ENCODE peak calls at places on chromosomes 3 and 15, in four cellular contexts. S is psoas muscle, N is spleen, C is GM23338. V is an unnamed sample.

GRCh38 chr15:42595641-42596240 is 20.3 kb downstream of the STARD9 start:
- DNase-seq in S (no peak), C (no peak), N (no peak), V (no peak)

GRCh38 chr15:59388670-59389069 is 16.0 kb upstream of the MYO1E start:
- DNase-seq in N (no peak), C (no peak), S (no peak), V (no peak)

GRCh38 chr15:101494251-101494796 is 4.8 kb upstream of the PCSK6 start:
- DNase-seq in C (no peak), S (no peak), N (no peak), V (no peak)

GRCh38 chr3:19947549-19948071 is 713 bp downstream of the RAB5A start:
- DNase-seq in S (no peak), C (peak; percentile 68), N (no peak), V (peak; percentile 25)

GRCh38 chr3:31562525-31562924 is 29.8 kb downstream of the STT3B start:
- DNase-seq in C (peak; percentile 91), N (peak; percentile 70), S (no peak), V (peak; percentile 66)

GRCh38 chr3:56590814-56591213 is 33.8 kb downstream of the CCDC66 start:
- DNase-seq in C (peak; percentile 54), N (no peak), S (no peak), V (no peak)

GRCh38 chr3:14518432-14518802 is 21.7 kb downstream of the GRIP2 start:
- DNase-seq in C (no peak), S (no peak), N (no peak), V (no peak)

GRCh38 chr3:178146406-178146831 is 389.8 kb upstream of the KCNMB2 start:
- DNase-seq in N (no peak), C (no peak), S (no peak), V (no peak)

GRCh38 chr3:106007512-106007911 is 138.7 kb upstream of the CBLB start:
- DNase-seq in N (no peak), C (no peak), S (no peak), V (no peak)

GRCh38 chr3:57983734-57984518 is 24.3 kb upstream of the FLNB start:
- DNase-seq in S (peak; percentile 72), N (no peak), C (no peak), V (no peak)

GRCh38 chr3:43707998-43708397 is 17.3 kb downstream of the ABHD5 start:
- DNase-seq in N (no peak), C (no peak), S (no peak), V (no peak)

GRCh38 chr3:149969110-149969944 is 1.4 kb downstream of the PFN2 start:
- DNase-seq in S (peak; percentile 47), N (no peak), C (peak; percentile 94), V (no peak)

GRCh38 chr3:64815691-64816225 is 128.0 kb upstream of the ADAMTS9 start:
- DNase-seq in N (no peak), S (no peak), C (no peak), V (no peak)

GRCh38 chr3:186929186-186929585 is 1.1 kb upstream of the ST6GAL1 start:
- DNase-seq in N (no peak), S (no peak), C (no peak), V (no peak)

DNA sequence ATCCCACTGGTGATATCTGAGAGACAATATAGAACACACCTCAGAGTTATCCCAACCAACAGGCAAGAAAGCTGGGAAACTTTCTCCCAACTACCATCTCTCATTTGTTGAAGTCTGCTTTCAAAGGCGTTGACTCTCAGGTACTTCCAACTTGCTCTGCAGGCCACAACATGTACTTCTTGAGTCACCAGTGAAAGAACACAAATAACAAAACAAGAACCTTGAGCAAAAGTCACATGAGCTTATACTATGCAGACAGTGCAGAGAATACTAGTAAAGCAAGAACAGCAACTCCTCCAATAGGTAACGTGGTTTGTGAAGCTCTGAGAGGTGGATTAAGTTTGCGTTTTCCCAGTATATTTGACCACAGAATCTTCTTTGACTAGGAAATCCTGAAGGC is 20.6 kb downstream of the SNTN start:
- DNase-seq in C (no peak), N (no peak), S (no peak), V (no peak)
- H3K4me1 ChIP-seq in C (no peaks in the 10 kb centered on the region), N (no peaks in the 10 kb centered on the region), S (no peaks in the 10 kb centered on the region), V (no peaks in the 10 kb centered on the region)

GRCh38 chr15:90294159-90294558 is 28.7 kb downstream of the NGRN start:
- DNase-seq in C (no peak), N (no peak), S (no peak), V (no peak)

GRCh38 chr15:90287096-90287495 is 21.6 kb downstream of the NGRN start:
- DNase-seq in S (no peak), N (no peak), C (peak; percentile 72), V (no peak)

GRCh38 chr15:90295270-90295648 is 29.8 kb downstream of the NGRN start:
- DNase-seq in S (no peak), N (no peak), C (no peak), V (no peak)

GRCh38 chr15:90294601-90295269 is 29.3 kb downstream of the NGRN start:
- DNase-seq in C (peak; percentile 24), N (no peak), S (no peak), V (no peak)

DNA sequence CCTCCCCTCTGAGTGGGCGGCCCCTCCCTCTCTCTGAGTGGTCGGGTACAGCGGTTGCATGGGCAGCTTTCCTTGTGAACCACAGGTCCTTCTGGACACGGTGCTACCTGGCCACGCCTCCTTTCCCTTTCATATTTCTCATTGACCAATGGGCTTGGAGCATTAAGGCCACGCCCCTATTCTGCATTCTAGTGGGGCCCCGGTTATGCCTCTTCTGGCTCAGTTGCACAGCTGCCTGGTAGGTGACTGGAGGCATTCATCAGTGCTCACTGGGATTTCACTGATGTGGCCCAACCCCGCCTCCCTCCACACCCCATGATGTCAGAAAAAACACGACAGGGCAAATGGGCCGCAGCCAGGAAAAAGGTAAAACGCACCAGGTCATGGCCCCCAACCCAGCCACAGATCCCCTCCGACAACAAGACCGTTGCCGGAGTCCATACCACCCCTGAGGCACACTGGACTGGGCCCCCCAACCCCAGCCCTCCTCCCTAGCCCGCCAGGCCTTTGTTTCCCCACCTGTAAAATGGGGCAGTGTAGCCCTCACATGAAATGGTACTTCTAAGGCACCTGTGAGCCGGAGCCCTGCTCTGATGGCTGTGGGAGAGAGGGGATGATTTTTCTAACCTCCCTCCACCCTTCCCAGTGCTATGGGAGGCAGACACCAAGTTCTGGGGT is 26.3 kb downstream of the NGRN start:
- DNase-seq in C (peak; percentile 60), N (no peak), S (no peak), V (no peak)
- H3K4me1 ChIP-seq in C (peaks cover 10% of the 10 kb centered on the region), N (no peaks in the 10 kb centered on the region), S (no peaks in the 10 kb centered on the region), V (no peaks in the 10 kb centered on the region)

DNA sequence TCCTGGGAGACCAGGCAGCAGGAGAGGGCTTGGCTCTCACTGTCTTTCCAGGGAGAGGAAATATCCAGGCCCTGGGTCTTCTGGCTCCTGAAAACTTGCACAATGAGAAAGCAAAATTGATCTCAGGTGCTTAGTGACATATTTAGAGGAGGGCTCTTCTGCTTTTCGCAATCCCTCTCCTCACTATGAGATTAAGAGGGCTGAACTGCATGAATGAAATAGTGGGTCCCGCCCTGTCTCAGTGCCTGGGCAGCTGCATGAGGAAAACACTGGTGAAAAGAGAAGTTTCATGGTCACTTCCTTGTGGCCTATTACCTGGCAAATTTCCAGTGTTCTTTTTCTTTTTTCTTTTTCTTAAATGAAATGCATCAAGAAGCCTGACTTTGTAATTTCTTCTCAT is 73.5 kb downstream of the TRAK1 start:
- DNase-seq in S (no peak), N (no peak), C (no peak), V (no peak)
- H3K4me1 ChIP-seq in S (peaks cover 66% of the 10 kb centered on the region), N (peaks cover 8% of the 10 kb centered on the region), C (peaks cover 21% of the 10 kb centered on the region), V (no peaks in the 10 kb centered on the region)

GRCh38 chr3:17740703-17741102 is 1.7 kb downstream of the TBC1D5 start:
- DNase-seq in C (no peak), N (no peak), S (no peak), V (no peak)
- H3K4me1 ChIP-seq in C (peaks cover 36% of the 10 kb centered on the region), N (peaks cover 28% of the 10 kb centered on the region), S (peaks cover 21% of the 10 kb centered on the region), V (no peaks in the 10 kb centered on the region)

V was measured in iPS DF 6.9.